ENCODE peak calls at places on chromosomes 7 and 10, in nine cellular contexts. S, H, L, J, U, C, B, Y and D are unnamed samples. For H3K4me1, the result is how much of the 10 kb centered on the place peaks cover.

GRCh38 chr7:8125680-8126444 is 136.1 kb downstream of the ICA1 start:
- DNase-seq in S (no peak), H (peak), L (peak), J (no peak), U (no peak), C (no peak), B (no peak), Y (no peak), D (no peak)

GRCh38 chr10:50622497-50623298 is 1.1 kb downstream of the SGMS1 start:
- DNase-seq in S (peak), H (peak), L (peak), J (peak), U (peak), C (peak), B (peak), Y (no peak), D (peak)

GRCh38 chr10:9222917-9223316 is 1168.4 kb downstream of the GATA3 start:
- DNase-seq in S (no peak), H (no peak), L (no peak), J (no peak), U (no peak), C (no peak), B (no peak), Y (no peak), D (no peak)

GRCh38 chr7:50595538-50596102 is 30.4 kb upstream of the DDC start:
- DNase-seq in S (peak), H (peak), L (no peak), J (peak), U (peak), C (peak), B (peak), Y (no peak), D (no peak)

GRCh38 chr7:135745702-135746312 is 2.8 kb downstream of the FAM180A start:
- DNase-seq in S (no peak), H (no peak), L (peak), J (peak), U (peak), C (peak), B (peak), Y (peak), D (peak)

GRCh38 chr7:136114966-136115762 is 138.0 kb upstream of the MTPN start:
- DNase-seq in S (peak), H (peak), L (no peak), J (no peak), U (peak), C (peak), B (peak), Y (no peak), D (no peak)

GRCh38 chr10:87608756-87609155 is 50.9 kb upstream of the PAPSS2 start:
- DNase-seq in S (peak), H (no peak), L (no peak), J (no peak), U (no peak), C (no peak), B (no peak), Y (no peak), D (no peak)

GRCh38 chr7:81211617-81212016 is 292.8 kb upstream of the SEMA3C start:
- DNase-seq in S (peak), H (no peak), L (no peak), J (no peak), U (no peak), C (no peak), B (no peak), Y (no peak), D (no peak)

GRCh38 chr7:6232534-6232933 is 39.9 kb downstream of the CYTH3 start:
- DNase-seq in S (no peak), H (no peak), L (no peak), J (peak), U (no peak), C (peak), B (peak), Y (no peak), D (no peak)
- H3K4me3 ChIP-seq in S (no peak), H (no peak), L (peak), J (no peak), U (no peak), C (no peak), B (peak), Y (no peak), D (no peak)

GRCh38 chr10:21530616-21531015 is 3.4 kb upstream of the MLLT10 start:
- DNase-seq in S (no peak), H (no peak), L (no peak), J (no peak), U (no peak), C (no peak), B (no peak), Y (no peak), D (no peak)

GRCh38 chr10:21528452-21529235 is 3.2 kb upstream of the SKIDA1 start:
- DNase-seq in S (peak), H (no peak), L (no peak), J (no peak), U (no peak), C (no peak), B (no peak), Y (no peak), D (peak)

GRCh38 chr10:21527634-21528451 is 2.4 kb upstream of the SKIDA1 start:
- DNase-seq in S (peak), H (no peak), L (no peak), J (no peak), U (no peak), C (no peak), B (no peak), Y (no peak), D (peak)

GRCh38 chr10:21530168-21530567 is 3.9 kb upstream of the MLLT10 start:
- DNase-seq in S (no peak), H (no peak), L (no peak), J (no peak), U (no peak), C (no peak), B (no peak), Y (no peak), D (no peak)

GRCh38 chr10:21529236-21529910 is 3.9 kb upstream of the SKIDA1 start:
- DNase-seq in S (peak), H (no peak), L (no peak), J (no peak), U (no peak), C (no peak), B (no peak), Y (no peak), D (no peak)
- H3K4me1 ChIP-seq in S (under half), H (under half), L (under half), J (under half), U (under half), C (under half), B (under half), Y (under half), D (under half)

DNA sequence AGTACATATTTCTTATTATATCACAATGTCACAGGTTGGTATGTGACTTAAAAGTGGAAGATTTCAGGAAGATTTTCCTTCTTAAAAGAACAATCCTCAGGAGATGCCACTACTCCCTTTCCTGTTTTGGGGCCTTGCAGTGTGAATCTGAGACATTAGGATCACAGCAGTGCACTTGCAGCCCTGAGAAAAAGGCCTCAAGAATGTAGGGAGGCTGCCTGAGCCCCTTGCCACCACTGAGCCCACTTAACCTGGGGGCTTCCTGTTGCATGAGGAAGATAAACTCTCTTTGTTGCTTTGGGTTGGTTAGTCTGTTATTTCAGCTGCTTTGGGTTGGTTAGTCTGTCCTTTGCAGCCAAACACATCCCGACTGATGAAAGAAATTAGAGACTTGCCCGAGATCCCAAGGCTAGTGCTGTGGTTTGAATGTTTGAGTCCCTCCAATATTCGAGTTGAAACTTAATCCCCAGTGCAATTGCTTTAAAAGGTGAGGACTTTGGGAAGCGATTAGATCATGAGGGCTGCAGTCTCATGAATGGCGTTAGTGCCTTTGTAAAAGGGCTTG is 151.3 kb upstream of the SP4 start:
- DNase-seq in S (no peak), H (no peak), L (no peak), J (no peak), U (no peak), C (no peak), B (no peak), Y (no peak), D (no peak)
- H3K27ac ChIP-seq in S (no peak), H (no peak), L (no peak), J (no peak), U (no peak), C (no peak), B (no peak), Y (no peak), D (no peak)

DNA sequence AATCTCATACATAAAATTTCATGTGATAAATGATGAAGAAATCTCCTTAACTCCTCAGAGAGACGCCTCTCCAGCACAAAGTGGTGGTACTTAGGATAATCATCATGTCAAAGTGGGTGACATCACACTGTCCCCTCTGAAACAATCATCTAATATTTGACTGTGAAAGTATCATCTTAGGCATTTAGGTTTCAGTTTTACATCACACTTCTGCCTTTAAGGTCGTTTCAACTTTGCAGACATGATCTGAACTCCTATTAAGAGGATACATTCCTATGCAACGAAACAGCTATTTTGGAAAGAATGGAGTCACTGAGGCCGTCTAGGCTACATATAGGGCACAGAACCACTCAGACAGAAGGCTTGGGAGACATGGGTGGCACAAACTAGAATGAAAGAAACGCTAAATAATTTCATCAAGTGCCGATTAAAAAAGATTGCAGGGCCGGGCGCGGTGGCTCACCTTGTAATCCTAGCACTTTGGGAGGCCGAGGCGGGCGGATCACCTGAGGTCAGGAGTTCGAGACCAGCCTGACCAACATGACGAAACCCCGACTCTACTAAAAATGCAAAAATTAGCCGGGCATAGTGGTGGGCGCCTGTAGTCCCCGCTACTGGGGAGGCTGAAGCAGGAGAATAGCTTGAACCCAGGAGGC is 2.0 kb downstream of the VOPP1 start:
- DNase-seq in S (no peak), H (peak), L (no peak), J (no peak), U (no peak), C (no peak), B (no peak), Y (peak), D (no peak)
- H3K4me3 ChIP-seq in S (no peak), H (peak), L (peak), J (no peak), U (no peak), C (no peak), B (no peak), Y (peak), D (peak)

GRCh38 chr10:88762906-88763305 is 3.1 kb downstream of the LIPN start:
- DNase-seq in S (no peak), H (no peak), L (no peak), J (no peak), U (no peak), C (no peak), B (no peak), Y (no peak), D (no peak)
- H3K4me1 ChIP-seq in S (under half), H (under half), L (under half), J (under half), U (under half), C (under half), B (under half), Y (under half), D (under half)

GRCh38 chr7:18577096-18577771 is 81.7 kb downstream of the HDAC9 start:
- DNase-seq in S (no peak), H (no peak), L (no peak), J (no peak), U (no peak), C (no peak), B (no peak), Y (no peak), D (no peak)
- H3K27ac ChIP-seq in S (no peak), H (no peak), L (no peak), J (no peak), U (no peak), C (no peak), B (no peak), Y (no peak), D (no peak)